ENCODE peak calls at places on chromosome 15, in eight cellular contexts. E, Y, R, M, D, K, S and P are unnamed samples.

GRCh38 chr15:44775923-44776322 is 39.6 kb downstream of the TRIM69 start:
- DNase-seq in E (no peak), Y (no peak), R (no peak), M (no peak), D (no peak), K (peak; percentile 3), S (no peak), P (no peak)

GRCh38 chr15:42908538-42908937 is 12.0 kb downstream of the TTBK2 start:
- DNase-seq in E (no peak), Y (no peak), R (no peak), M (no peak), D (no peak), K (no peak), S (no peak), P (no peak)

GRCh38 chr15:79172032-79172481 is 81.5 kb upstream of the RASGRF1 start:
- DNase-seq in E (no peak), Y (no peak), R (no peak), M (no peak), D (no peak), K (no peak), S (no peak), P (no peak)

GRCh38 chr15:95558131-95558530 is 772.4 kb upstream of the NR2F2 start:
- DNase-seq in E (no peak), Y (no peak), R (no peak), M (no peak), D (no peak), K (no peak), S (peak; percentile 39), P (no peak)

GRCh38 chr15:80072285-80072684 is 12.8 kb downstream of the ZFAND6 start:
- DNase-seq in E (no peak), Y (peak; percentile 27), R (peak; percentile 10), M (peak; percentile 85), D (no peak), K (peak; percentile 87), S (peak; percentile 91), P (no peak)

GRCh38 chr15:58269455-58270414 is 131.6 kb downstream of the AQP9 start:
- DNase-seq in E (peak; percentile 18), Y (peak; percentile 30), R (peak; percentile 63), M (peak; percentile 83), D (no peak), K (peak; percentile 62), S (peak; percentile 71), P (peak; percentile 29)

GRCh38 chr15:68197170-68197492 is 8.0 kb downstream of the CALML4 start:
- DNase-seq in E (no peak), Y (no peak), R (no peak), M (no peak), D (no peak), K (no peak), S (no peak), P (no peak)

GRCh38 chr15:39942101-39942752 is 8.3 kb downstream of the EIF2AK4 start:
- DNase-seq in E (no peak), Y (no peak), R (no peak), M (no peak), D (no peak), K (peak; percentile 60), S (peak; percentile 77), P (no peak)

GRCh38 chr15:71559616-71560015 is 250.7 kb upstream of the NR2E3 start:
- DNase-seq in E (no peak), Y (no peak), R (no peak), M (no peak), D (no peak), K (no peak), S (no peak), P (no peak)

GRCh38 chr15:30997270-30997669 is 5.8 kb upstream of the MTMR10 start:
- DNase-seq in E (no peak), Y (no peak), R (no peak), M (no peak), D (no peak), K (no peak), S (no peak), P (no peak)

GRCh38 chr15:84606653-84607120 is 5.9 kb downstream of the ZSCAN2 start:
- DNase-seq in E (no peak), Y (no peak), R (no peak), M (no peak), D (no peak), K (no peak), S (no peak), P (no peak)

GRCh38 chr15:90162956-90163355 is 38.2 kb upstream of the SEMA4B start:
- DNase-seq in E (no peak), Y (no peak), R (no peak), M (no peak), D (no peak), K (no peak), S (no peak), P (no peak)

GRCh38 chr15:55526559-55527036 is 18.6 kb upstream of the DNAAF4 start:
- DNase-seq in E (no peak), Y (no peak), R (no peak), M (peak; percentile 64), D (no peak), K (peak; percentile 67), S (peak; percentile 71), P (no peak)

GRCh38 chr15:32825219-32825618 is 107.4 kb downstream of the GREM1 start:
- DNase-seq in E (no peak), Y (no peak), R (no peak), M (no peak), D (no peak), K (no peak), S (no peak), P (no peak)

GRCh38 chr15:93584021-93584420 is 495.0 kb upstream of the RGMA start:
- DNase-seq in E (no peak), Y (no peak), R (no peak), M (no peak), D (no peak), K (no peak), S (no peak), P (no peak)

GRCh38 chr15:94793641-94794040 is 562.3 kb downstream of the MCTP2 start:
- DNase-seq in E (no peak), Y (no peak), R (no peak), M (peak; percentile 8), D (no peak), K (no peak), S (peak; percentile 69), P (no peak)

GRCh38 chr15:88605507-88606436 is 15.4 kb upstream of the AEN start:
- DNase-seq in E (peak; percentile 41), Y (no peak), R (peak; percentile 61), M (peak; percentile 93), D (peak; percentile 53), K (peak; percentile 12), S (peak; percentile 29), P (peak; percentile 44)

GRCh38 chr15:63299981-63300575 is 22.7 kb downstream of the APH1B start:
- DNase-seq in E (no peak), Y (no peak), R (no peak), M (no peak), D (no peak), K (no peak), S (no peak), P (no peak)

GRCh38 chr15:49718234-49718633 is 97.4 kb downstream of the DTWD1 start:
- DNase-seq in E (no peak), Y (no peak), R (no peak), M (no peak), D (no peak), K (peak; percentile 83), S (peak; percentile 69), P (no peak)

DNA sequence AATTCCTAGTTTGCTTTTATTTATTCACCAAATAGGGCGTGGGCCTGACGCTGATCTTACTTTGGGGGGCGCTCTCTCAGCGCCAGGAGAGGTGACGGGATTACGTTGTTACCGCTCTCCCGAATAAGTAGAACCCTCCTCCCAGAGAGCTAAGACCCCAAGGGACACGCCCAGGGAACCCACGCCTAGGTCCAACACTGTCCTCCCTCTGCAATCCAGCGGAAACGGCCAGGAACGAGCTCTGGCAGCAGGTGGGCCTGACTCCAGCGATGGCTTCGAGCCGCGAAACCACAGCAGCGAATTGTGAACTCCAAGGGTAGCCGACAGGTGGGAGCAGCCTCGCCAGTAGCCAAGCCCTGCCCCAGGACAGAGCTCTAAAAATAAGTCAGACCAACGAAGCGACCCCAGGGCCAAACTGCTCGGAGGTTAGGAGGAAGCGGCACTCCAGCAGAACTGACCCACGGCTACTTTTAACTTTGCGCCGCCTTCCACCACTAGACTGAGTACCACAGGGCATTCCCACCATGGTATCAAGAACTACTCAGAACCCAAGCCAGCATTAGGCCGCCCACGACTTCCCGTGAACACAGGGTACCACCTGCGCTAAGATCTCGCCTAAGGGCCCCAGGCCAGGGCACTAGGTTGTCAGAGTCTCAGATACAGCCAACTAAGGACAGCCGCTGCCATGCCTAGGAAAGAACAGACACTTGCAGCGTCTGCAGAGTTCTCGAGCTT is 1.6 kb upstream of the SIN3A start:
- DNase-seq in E (peak; percentile 41), Y (peak; percentile 42), R (peak; percentile 51), M (peak; percentile 68), D (peak; percentile 73), K (peak; percentile 17), S (no peak), P (peak; percentile 34)
- TF ChIP-seq CTCF in E (no peak), Y (no peak), R (no peak), M (peak; percentile 11), D (no peak), K (no peak), S (peak; percentile 17), P (peak; percentile 43)

GRCh38 chr15:69226028-69226355 is 65.6 kb downstream of the GLCE start:
- DNase-seq in E (no peak), Y (no peak), R (no peak), M (no peak), D (no peak), K (no peak), S (no peak), P (no peak)
- TF ChIP-seq CTCF in E (no peak), Y (no peak), R (no peak), M (no peak), D (no peak), K (no peak), S (no peak), P (peak; percentile 40)

GRCh38 chr15:51936119-51936478 is 35.5 kb downstream of the LEO1 start:
- DNase-seq in E (no peak), Y (no peak), R (no peak), M (peak; percentile 13), D (no peak), K (no peak), S (no peak), P (no peak)
- TF ChIP-seq CTCF in E (no peak), Y (no peak), R (no peak), M (no peak), D (no peak), K (no peak), S (no peak), P (no peak)

GRCh38 chr15:53811530-53811929 is 52.1 kb upstream of the WDR72 start:
- DNase-seq in E (no peak), Y (no peak), R (no peak), M (no peak), D (no peak), K (peak; percentile 0), S (no peak), P (no peak)
- TF ChIP-seq CTCF in E (no peak), Y (no peak), R (no peak), M (no peak), D (no peak), K (no peak), S (no peak), P (peak; percentile 57)